ENCODE peak calls at places on chromosomes 16 and 17, in four cellular contexts. V is aorta, U is IMR-90, Q is endodermal cell. O is an unnamed sample.

GRCh38 chr17:66673668-66674276 is 161.1 kb upstream of the CACNG5 start:
- DNase-seq in V (no peak), U (peak; percentile 72), Q (peak; percentile 87), O (peak; percentile 64)

GRCh38 chr17:59907467-59907866 is 14.5 kb downstream of the RPS6KB1 start:
- DNase-seq in V (no peak), U (no peak), Q (no peak), O (no peak)

GRCh38 chr16:22141746-22142145 is 20.6 kb upstream of the SDR42E2 start:
- DNase-seq in V (no peak), U (peak; percentile 7), Q (peak; percentile 82), O (no peak)

GRCh38 chr16:85308585-85309540 is 196.6 kb upstream of the CIBAR2 start:
- DNase-seq in V (no peak), U (no peak), Q (no peak), O (no peak)

GRCh38 chr17:29588017-29588557 is 1.4 kb downstream of the GIT1 start:
- DNase-seq in V (no peak), U (no peak), Q (no peak), O (no peak)

GRCh38 chr16:9122342-9122741 is 30.9 kb downstream of the HAPSTR1 start:
- DNase-seq in V (no peak), U (no peak), Q (no peak), O (no peak)

GRCh38 chr16:87830673-87831420 is 38.5 kb downstream of the SLC7A5 start:
- DNase-seq in V (no peak), U (no peak), Q (no peak), O (peak; percentile 10)

GRCh38 chr16:81137012-81137335 is 40.8 kb upstream of the GCSH start:
- DNase-seq in V (no peak), U (peak; percentile 24), Q (no peak), O (peak; percentile 69)

GRCh38 chr16:88469615-88470395 is 16.7 kb downstream of the ZFPM1 start:
- DNase-seq in V (no peak), U (no peak), Q (no peak), O (no peak)

GRCh38 chr17:1989135-1989534 is 36.0 kb downstream of the RTN4RL1 start:
- DNase-seq in V (peak; percentile 71), U (peak; percentile 88), Q (no peak), O (peak; percentile 52)

GRCh38 chr16:30521873-30522641 is 4.3 kb downstream of the ZNF768 start:
- DNase-seq in V (no peak), U (no peak), Q (no peak), O (no peak)

GRCh38 chr16:50279142-50279865 is 13.0 kb downstream of the ADCY7 start:
- DNase-seq in V (peak; percentile 89), U (no peak), Q (no peak), O (no peak)

GRCh38 chr17:37643829-37644228 is 583 bp upstream of the DDX52 start:
- DNase-seq in V (no peak), U (no peak), Q (no peak), O (no peak)

GRCh38 chr17:51820252-51820651 is 338.3 kb downstream of the CA10 start:
- DNase-seq in V (no peak), U (no peak), Q (no peak), O (peak; percentile 8)

GRCh38 chr16:89031715-89032659 is 55.0 kb upstream of the CBFA2T3 start:
- DNase-seq in V (peak; percentile 79), U (no peak), Q (no peak), O (no peak)

GRCh38 chr16:84600343-84601229 is 17.3 kb downstream of the COTL1 start:
- DNase-seq in V (no peak), U (peak; percentile 43), Q (no peak), O (peak; percentile 51)

GRCh38 chr17:48563867-48564199 is 14.3 kb downstream of the HOXB4 start:
- DNase-seq in V (no peak), U (no peak), Q (no peak), O (no peak)

GRCh38 chr16:67361038-67361437 is 32.3 kb downstream of the TPPP3 start:
- DNase-seq in V (no peak), U (no peak), Q (no peak), O (no peak)

GRCh38 chr16:66043326-66043725 is 323.2 kb upstream of the CDH5 start:
- DNase-seq in V (no peak), U (no peak), Q (no peak), O (peak; percentile 9)

GRCh38 chr17:76252040-76252954 is 12.0 kb upstream of the RNF157 start:
- DNase-seq in V (peak; percentile 80), U (peak; percentile 99), Q (peak; percentile 42), O (peak; percentile 33)

GRCh38 chr17:77322284-77322533 is 181.4 kb downstream of the SEC14L1 start:
- DNase-seq in V (no peak), U (no peak), Q (no peak), O (no peak)

GRCh38 chr17:82298538-82299421 is 18.6 kb downstream of the CD7 start:
- DNase-seq in V (no peak), U (no peak), Q (no peak), O (no peak)

GRCh38 chr17:2312736-2313135 is 9.0 kb downstream of the SRR start:
- DNase-seq in V (peak; percentile 69), U (no peak), Q (no peak), O (no peak)

GRCh38 chr16:68608330-68608729 is 36.8 kb upstream of the CDH3 start:
- DNase-seq in V (no peak), U (no peak), Q (no peak), O (no peak)

GRCh38 chr16:84741351-84741791 is 41.6 kb downstream of the USP10 start:
- DNase-seq in V (no peak), U (peak; percentile 69), Q (no peak), O (no peak)

GRCh38 chr16:79093554-79093967 is 507.0 kb downstream of the MAF start:
- DNase-seq in V (peak; percentile 66), U (no peak), Q (no peak), O (no peak)

GRCh38 chr16:1920727-1921155 is 2.5 kb upstream of the HS3ST6 start:
- DNase-seq in V (no peak), U (no peak), Q (peak; percentile 90), O (no peak)

GRCh38 chr17:7916799-7917198 is 710 bp upstream of the RNF227 start:
- DNase-seq in V (peak; percentile 48), U (peak; percentile 80), Q (peak; percentile 46), O (no peak)

GRCh38 chr16:66622863-66623262 is 18.4 kb downstream of the CMTM3 start:
- DNase-seq in V (no peak), U (peak; percentile 32), Q (peak; percentile 50), O (no peak)

GRCh38 chr17:57328109-57328882 is 72.0 kb downstream of the MSI2 start:
- DNase-seq in V (no peak), U (peak; percentile 48), Q (no peak), O (peak; percentile 50)

GRCh38 chr17:56478836-56479447 is 114.6 kb upstream of the NOG start:
- DNase-seq in V (no peak), U (peak; percentile 25), Q (peak; percentile 66), O (peak; percentile 61)

GRCh38 chr17:8226536-8227237 is 16.3 kb upstream of the AURKB start:
- DNase-seq in V (peak; percentile 81), U (peak; percentile 91), Q (peak; percentile 97), O (peak; percentile 97)

GRCh38 chr16:666572-666971 is 1.4 kb upstream of the RHOT2 start:
- DNase-seq in V (no peak), U (no peak), Q (no peak), O (no peak)

GRCh38 chr16:667113-667779 is 686 bp upstream of the RHOT2 start:
- DNase-seq in V (no peak), U (no peak), Q (no peak), O (no peak)

GRCh38 chr16:668519-669171 is 713 bp downstream of the RHOT2 start:
- DNase-seq in V (no peak), U (no peak), Q (no peak), O (peak; percentile 26)

GRCh38 chr16:669666-670065 is 1.7 kb downstream of the RHOT2 start:
- DNase-seq in V (no peak), U (no peak), Q (no peak), O (no peak)

GRCh38 chr16:667780-668518 is at the start of gene RHOT2:
- DNase-seq in V (peak; percentile 96), U (peak; percentile 85), Q (peak; percentile 96), O (peak; percentile 93)
- H3K27ac ChIP-seq in V (no peak within 1 kb of the TSS), U (peak within 1 kb of the TSS; percentile 69), Q (peak within 1 kb of the TSS; percentile 7), O (peak within 1 kb of the TSS; percentile 23)

GRCh38 chr17:39673335-39674081 is 5.3 kb downstream of the PNMT start:
- DNase-seq in V (no peak), U (no peak), Q (no peak), O (no peak)
- H3K4me1 ChIP-seq in V (no peaks in the 10 kb centered on the region), U (peaks cover 10% of the 10 kb centered on the region), Q (no peaks in the 10 kb centered on the region), O (peaks cover 2% of the 10 kb centered on the region)

GRCh38 chr17:81279278-81280073 is 15.6 kb downstream of the SLC38A10 start:
- DNase-seq in V (no peak), U (no peak), Q (no peak), O (no peak)

GRCh38 chr17:81278831-81279230 is 16.3 kb downstream of the SLC38A10 start:
- DNase-seq in V (no peak), U (no peak), Q (no peak), O (no peak)

GRCh38 chr17:81277421-81277820 is 17.7 kb downstream of the SLC38A10 start:
- DNase-seq in V (no peak), U (peak; percentile 68), Q (no peak), O (no peak)

GRCh38 chr17:81276781-81277180 is 18.3 kb downstream of the SLC38A10 start:
- DNase-seq in V (no peak), U (no peak), Q (no peak), O (no peak)

GRCh38 chr17:81277938-81278693 is 17.0 kb downstream of the SLC38A10 start:
- DNase-seq in V (no peak), U (peak; percentile 69), Q (no peak), O (no peak)
- H3K27ac ChIP-seq in V (no peak overlapping the region), U (peak overlapping the region; percentile 40), Q (no peak overlapping the region), O (no peak overlapping the region)

DNA sequence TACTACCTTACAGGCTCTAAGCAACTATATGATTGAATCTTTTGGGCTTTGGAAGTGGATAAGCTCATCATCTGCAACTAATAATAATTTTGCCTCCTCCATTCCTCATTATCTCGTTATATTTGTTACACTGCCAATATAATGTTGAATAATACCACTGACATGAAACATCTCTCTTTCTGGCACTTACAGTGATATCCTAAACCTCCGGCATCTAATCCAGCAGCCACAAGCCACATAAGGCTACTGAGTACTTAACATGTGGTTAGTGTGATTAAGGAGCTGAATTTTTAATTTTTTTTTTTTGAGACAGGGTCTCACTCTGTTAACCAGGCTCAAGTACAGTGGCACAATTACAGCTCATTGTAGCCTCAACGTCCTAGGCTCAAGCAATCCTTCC is 9.6 kb downstream of the CDC42EP4 start:
- DNase-seq in V (no peak), U (no peak), Q (no peak), O (no peak)
- H3K4me1 ChIP-seq in V (peaks cover 3% of the 10 kb centered on the region), U (peaks cover 38% of the 10 kb centered on the region), Q (peaks cover 29% of the 10 kb centered on the region), O (peaks cover 79% of the 10 kb centered on the region)